ENCODE peak calls at places on chromosomes 12 and 14, in seven cellular contexts. D is cardiac muscle cell; O is pancreas; I is activated T-cell treated with anti-CD3 and anti-CD28 coated beads for 1 hour; Z is suprapubic skin; J is CD8-positive, alpha-beta T cell; G is GM03348. R is an unnamed sample.

GRCh38 chr14:20179218-20179617 is 11.5 kb upstream of the OR11G2 start:
- DNase-seq in O (no peak), Z (no peak), G (no peak), D (no peak), I (no peak), J (no peak), R (no peak)

GRCh38 chr12:104285740-104286537 is 17.6 kb upstream of the EID3 start:
- DNase-seq in G (no peak), Z (no peak), I (no peak), J (no peak), D (no peak), O (no peak), R (peak; percentile 28)

GRCh38 chr14:67694791-67695393 is 672 bp downstream of the RDH11 start:
- DNase-seq in I (peak; percentile 33), O (peak; percentile 89), Z (peak; percentile 79), G (peak; percentile 90), J (peak; percentile 58), D (peak; percentile 93), R (peak; percentile 92)

GRCh38 chr14:45083622-45083978 is 316 bp upstream of the PRPF39 start:
- DNase-seq in G (no peak), I (no peak), D (no peak), O (no peak), Z (no peak), J (no peak), R (no peak)

GRCh38 chr12:115335594-115335993 is 651.6 kb upstream of the TBX3 start:
- DNase-seq in J (no peak), I (no peak), O (no peak), Z (no peak), D (no peak), G (no peak), R (no peak)

GRCh38 chr14:64698899-64699298 is 5.3 kb upstream of the PLEKHG3 start:
- DNase-seq in J (no peak), O (peak; percentile 53), G (no peak), I (no peak), Z (no peak), D (no peak), R (peak; percentile 84)

GRCh38 chr14:29671034-29671433 is 256.6 kb downstream of the PRKD1 start:
- DNase-seq in J (no peak), I (no peak), G (peak; percentile 45), Z (no peak), O (no peak), D (no peak), R (no peak)

GRCh38 chr12:20599757-20600156 is 95.4 kb upstream of the SLCO1C1 start:
- DNase-seq in Z (no peak), O (no peak), D (no peak), I (no peak), G (peak; percentile 13), J (no peak), R (no peak)

GRCh38 chr14:25150934-25151790 is 101.2 kb upstream of the STXBP6 start:
- DNase-seq in O (no peak), J (no peak), D (peak; percentile 73), Z (no peak), G (peak; percentile 59), I (no peak), R (peak; percentile 73)

GRCh38 chr14:50775357-50775756 is 55.6 kb downstream of the NIN start:
- DNase-seq in O (no peak), Z (no peak), J (no peak), I (no peak), G (peak; percentile 70), D (no peak), R (peak; percentile 27)

GRCh38 chr12:11953523-11953922 is 117.2 kb upstream of the BCL2L14 start:
- DNase-seq in D (peak; percentile 12), Z (no peak), J (no peak), G (no peak), O (no peak), I (no peak), R (no peak)

GRCh38 chr14:104954746-104955395 is 23.3 kb downstream of the AHNAK2 start:
- DNase-seq in J (no peak), Z (no peak), I (no peak), O (no peak), G (no peak), D (no peak), R (no peak)

GRCh38 chr14:63752449-63753169 is 24.7 kb upstream of the SGPP1 start:
- DNase-seq in D (no peak), J (no peak), Z (no peak), G (no peak), O (peak; percentile 25), I (no peak), R (peak; percentile 20)

GRCh38 chr12:1925125-1925963 is 6.9 kb upstream of the CACNA2D4 start:
- DNase-seq in O (peak; percentile 5), I (no peak), J (no peak), D (no peak), G (no peak), Z (peak; percentile 67), R (peak; percentile 1)

GRCh38 chr12:48787791-48788521 is 933 bp downstream of the ADCY6 start:
- DNase-seq in O (no peak), Z (no peak), J (no peak), D (no peak), I (no peak), G (peak; percentile 54), R (no peak)

GRCh38 chr14:34361504-34362011 is 100.5 kb downstream of the SPTSSA start:
- DNase-seq in O (no peak), D (no peak), G (no peak), I (no peak), J (no peak), Z (no peak), R (no peak)

GRCh38 chr14:28901631-28902030 is 135.0 kb downstream of the FOXG1 start:
- DNase-seq in G (no peak), D (no peak), I (no peak), J (no peak), O (no peak), Z (no peak), R (no peak)

GRCh38 chr12:64088431-64089349 is 133.4 kb downstream of the KICS2 start:
- DNase-seq in J (no peak), G (peak; percentile 81), I (no peak), Z (no peak), D (peak; percentile 47), O (peak; percentile 72), R (peak; percentile 80)

GRCh38 chr12:93776581-93777018 is 99.4 kb downstream of the CRADD start:
- DNase-seq in I (no peak), D (no peak), O (no peak), G (peak; percentile 74), J (no peak), Z (no peak), R (no peak)

GRCh38 chr14:96756745-96757144 is 40.4 kb upstream of the VRK1 start:
- DNase-seq in O (no peak), J (no peak), I (no peak), G (no peak), D (no peak), Z (no peak), R (no peak)

GRCh38 chr14:52077261-52077984 is 8.6 kb upstream of the NID2 start:
- DNase-seq in G (no peak), D (no peak), Z (no peak), O (no peak), I (no peak), J (no peak), R (no peak)

GRCh38 chr12:116919247-116919671 is 8.5 kb downstream of the FBXW8 start:
- DNase-seq in I (no peak), G (no peak), Z (no peak), O (no peak), D (no peak), J (no peak), R (peak; percentile 32)

GRCh38 chr12:69149262-69149661 is 90.1 kb upstream of the CPSF6 start:
- DNase-seq in D (no peak), G (no peak), Z (no peak), O (no peak), I (no peak), J (no peak), R (no peak)

GRCh38 chr14:51849095-51849494 is 11.3 kb upstream of the GNG2 start:
- DNase-seq in D (no peak), Z (no peak), I (no peak), J (peak; percentile 29), O (no peak), G (no peak), R (no peak)

GRCh38 chr14:103391048-103391447 is 5.8 kb downstream of the MARK3 start:
- DNase-seq in D (peak; percentile 52), I (peak; percentile 33), O (no peak), G (peak; percentile 61), J (peak; percentile 53), Z (no peak), R (peak; percentile 60)

GRCh38 chr14:91373591-91374245 is 43.9 kb downstream of the CCDC88C start:
- DNase-seq in Z (no peak), I (no peak), D (no peak), J (peak; percentile 54), O (no peak), G (no peak), R (no peak)

GRCh38 chr14:101563654-101564443 is 2.6 kb downstream of the DIO3 start:
- DNase-seq in G (no peak), I (no peak), D (no peak), Z (no peak), O (no peak), J (no peak), R (no peak)

GRCh38 chr14:104968153-104968527 is 10.0 kb downstream of the AHNAK2 start:
- DNase-seq in O (peak; percentile 29), Z (peak; percentile 90), G (peak; percentile 88), J (no peak), D (peak; percentile 51), I (no peak), R (peak; percentile 71)

GRCh38 chr14:33406766-33407165 is 468.1 kb downstream of the NPAS3 start:
- DNase-seq in G (no peak), O (no peak), J (no peak), D (no peak), Z (no peak), I (no peak), R (no peak)

GRCh38 chr14:65025818-65026217 is 39.1 kb downstream of the FNTB start:
- DNase-seq in G (no peak), I (no peak), O (no peak), D (no peak), J (no peak), Z (no peak), R (no peak)

GRCh38 chr14:41872906-41873305 is 266.2 kb downstream of the LRFN5 start:
- DNase-seq in G (no peak), O (no peak), Z (no peak), D (no peak), J (no peak), I (no peak), R (no peak)

GRCh38 chr14:38505221-38506095 is 249.6 kb upstream of the CLEC14A start:
- DNase-seq in D (no peak), I (no peak), J (no peak), G (peak; percentile 3), O (no peak), Z (no peak), R (no peak)

GRCh38 chr12:49231881-49232650 is 32.8 kb upstream of the TUBA1C start:
- DNase-seq in O (no peak), I (no peak), D (peak; percentile 37), J (no peak), Z (no peak), G (peak; percentile 22), R (no peak)

R was measured in hepatocyte.